ENCODE peak calls at places on chromosomes 7 and 10, in ten cellular contexts. G is GM23248, A is heart left ventricle, T is small intestine, S is AG09309, Q is heart right ventricle, H is AG04449, F is esophagus squamous epithelium, C is hepatocyte, J is upper lobe of left lung. N is an unnamed sample.

GRCh38 chr10:1230592-1231275 is 174.5 kb downstream of the WDR37 start:
- DNase-seq in G (no peak), A (no peak), T (no peak), S (no peak), Q (no peak), H (no peak), F (no peak), C (no peak), J (no peak), N (no peak)

GRCh38 chr10:110918269-110918632 is 729 bp downstream of the BBIP1 start:
- DNase-seq in G (peak; percentile 99), A (peak; percentile 96), T (peak; percentile 97), S (peak; percentile 78), Q (peak; percentile 96), H (peak; percentile 74), F (no peak), C (peak; percentile 98), J (peak; percentile 98), N (peak; percentile 90)

GRCh38 chr10:28595618-28596017 is 62.7 kb downstream of the WAC start:
- DNase-seq in G (peak; percentile 42), A (no peak), T (no peak), S (no peak), Q (no peak), H (peak; percentile 5), F (no peak), C (no peak), J (no peak), N (no peak)

GRCh38 chr10:54477738-54478137 is 323.3 kb downstream of the PCDH15 start:
- DNase-seq in G (no peak), A (no peak), T (no peak), S (no peak), Q (no peak), H (no peak), F (no peak), C (no peak), J (no peak), N (no peak)

GRCh38 chr7:83695126-83695960 is 46.4 kb upstream of the SEMA3E start:
- DNase-seq in G (no peak), A (no peak), T (no peak), S (no peak), Q (no peak), H (no peak), F (no peak), C (no peak), J (no peak), N (no peak)

GRCh38 chr10:63210611-63211196 is 77.6 kb downstream of the NRBF2 start:
- DNase-seq in G (no peak), A (no peak), T (peak; percentile 15), S (no peak), Q (no peak), H (no peak), F (no peak), C (no peak), J (no peak), N (no peak)

GRCh38 chr7:15889501-15889900 is 203.0 kb upstream of the MEOX2 start:
- DNase-seq in G (peak; percentile 15), A (peak; percentile 36), T (peak; percentile 39), S (no peak), Q (peak; percentile 23), H (no peak), F (no peak), C (peak; percentile 14), J (no peak), N (no peak)

GRCh38 chr10:28940158-28940888 is 263.0 kb downstream of the BAMBI start:
- DNase-seq in G (no peak), A (no peak), T (no peak), S (no peak), Q (no peak), H (no peak), F (no peak), C (no peak), J (no peak), N (no peak)

GRCh38 chr7:28684729-28685211 is 272.5 kb downstream of the CREB5 start:
- DNase-seq in G (no peak), A (no peak), T (no peak), S (no peak), Q (no peak), H (no peak), F (no peak), C (no peak), J (no peak), N (no peak)

GRCh38 chr10:97511711-97512445 is 13.2 kb downstream of the UBTD1 start:
- DNase-seq in G (no peak), A (no peak), T (no peak), S (no peak), Q (no peak), H (no peak), F (no peak), C (no peak), J (no peak), N (no peak)

GRCh38 chr10:43734716-43735115 is 86.0 kb upstream of the ZNF32 start:
- DNase-seq in G (peak; percentile 14), A (no peak), T (no peak), S (no peak), Q (no peak), H (peak; percentile 10), F (no peak), C (no peak), J (no peak), N (no peak)

GRCh38 chr10:4353964-4354363 is 472.0 kb upstream of the AKR1E2 start:
- DNase-seq in G (peak; percentile 63), A (no peak), T (no peak), S (no peak), Q (no peak), H (no peak), F (no peak), C (no peak), J (no peak), N (peak; percentile 26)

GRCh38 chr10:12564173-12564572 is 214.8 kb downstream of the CAMK1D start:
- DNase-seq in G (peak; percentile 25), A (no peak), T (no peak), S (no peak), Q (no peak), H (no peak), F (no peak), C (no peak), J (no peak), N (no peak)

GRCh38 chr10:102643346-102644065 is 773 bp upstream of the TRIM8 start:
- DNase-seq in G (peak; percentile 89), A (peak; percentile 81), T (peak; percentile 61), S (peak; percentile 27), Q (peak; percentile 83), H (no peak), F (no peak), C (peak; percentile 81), J (peak; percentile 60), N (no peak)

GRCh38 chr10:126538439-126539140 is 131.9 kb downstream of the C10orf90 start:
- DNase-seq in G (peak; percentile 18), A (no peak), T (no peak), S (no peak), Q (no peak), H (no peak), F (no peak), C (no peak), J (no peak), N (no peak)

GRCh38 chr7:156492170-156492569 is 148.4 kb upstream of the RNF32 start:
- DNase-seq in G (no peak), A (no peak), T (no peak), S (no peak), Q (no peak), H (no peak), F (no peak), C (no peak), J (no peak), N (no peak)

GRCh38 chr10:109933984-109934565 is 10.8 kb upstream of the XPNPEP1 start:
- DNase-seq in G (peak; percentile 39), A (no peak), T (peak; percentile 52), S (no peak), Q (no peak), H (no peak), F (no peak), C (no peak), J (no peak), N (no peak)

GRCh38 chr7:151247016-151247580 is 1.4 kb downstream of the SMARCD3 start:
- DNase-seq in G (no peak), A (no peak), T (no peak), S (no peak), Q (no peak), H (no peak), F (no peak), C (no peak), J (no peak), N (no peak)
- H3K4me3 ChIP-seq in G (peak overlapping the region; percentile 91), A (peak overlapping the region; percentile 79), T (no peak overlapping the region), S (peak overlapping the region; percentile 81), Q (peak overlapping the region; percentile 66), H (peak overlapping the region; percentile 75), F (no peak overlapping the region), C (peak overlapping the region; percentile 87), J (no peak overlapping the region), N (no peak overlapping the region)

GRCh38 chr7:148999166-148999565 is 29.1 kb downstream of the PDIA4 start:
- DNase-seq in G (no peak), A (no peak), T (no peak), S (no peak), Q (no peak), H (no peak), F (no peak), C (no peak), J (no peak), N (no peak)
- H3K4me3 ChIP-seq in G (no peak overlapping the region), A (no peak overlapping the region), T (no peak overlapping the region), S (no peak overlapping the region), Q (no peak overlapping the region), H (no peak overlapping the region), F (no peak overlapping the region), C (no peak overlapping the region), J (no peak overlapping the region), N (no peak overlapping the region)

GRCh38 chr10:34537629-34538231 is 277.4 kb downstream of the PARD3 start:
- DNase-seq in G (no peak), A (no peak), T (no peak), S (no peak), Q (no peak), H (no peak), F (no peak), C (no peak), J (no peak), N (no peak)

GRCh38 chr10:34540492-34540891 is 274.6 kb downstream of the PARD3 start:
- DNase-seq in G (no peak), A (no peak), T (no peak), S (no peak), Q (no peak), H (no peak), F (no peak), C (no peak), J (no peak), N (no peak)

GRCh38 chr10:34538291-34538829 is 276.7 kb downstream of the PARD3 start:
- DNase-seq in G (peak; percentile 50), A (no peak), T (peak; percentile 9), S (no peak), Q (no peak), H (no peak), F (no peak), C (no peak), J (no peak), N (no peak)

GRCh38 chr10:34535872-34536271 is 279.2 kb downstream of the PARD3 start:
- DNase-seq in G (no peak), A (no peak), T (no peak), S (no peak), Q (no peak), H (no peak), F (no peak), C (no peak), J (no peak), N (no peak)

GRCh38 chr10:34539533-34540315 is 275.4 kb downstream of the PARD3 start:
- DNase-seq in G (peak; percentile 76), A (no peak), T (peak; percentile 81), S (peak; percentile 25), Q (peak; percentile 7), H (no peak), F (no peak), C (peak; percentile 39), J (peak; percentile 67), N (no peak)
- H3K4me3 ChIP-seq in G (peak overlapping the region; percentile 72), A (peak overlapping the region; percentile 33), T (peak overlapping the region; percentile 43), S (peak overlapping the region; percentile 24), Q (peak overlapping the region; percentile 5), H (peak overlapping the region; percentile 34), F (no peak overlapping the region), C (no peak overlapping the region), J (no peak overlapping the region), N (no peak overlapping the region)

GRCh38 chr10:93062499-93063216 is 2.1 kb downstream of the CYP26C1 start:
- DNase-seq in G (peak; percentile 70), A (no peak), T (peak; percentile 33), S (no peak), Q (no peak), H (no peak), F (no peak), C (peak; percentile 63), J (no peak), N (no peak)
- H3K4me3 ChIP-seq in G (peak overlapping the region; percentile 62), A (peak overlapping the region; percentile 38), T (peak overlapping the region; percentile 22), S (peak overlapping the region; percentile 41), Q (peak overlapping the region; percentile 29), H (peak overlapping the region; percentile 50), F (peak overlapping the region; percentile 8), C (no peak overlapping the region), J (peak overlapping the region; percentile 0), N (no peak overlapping the region)

N was measured in LNCaP clone FGC.